ENCODE peak calls at places on chromosome 22, in six cellular contexts. F is HCT116, Y is neural progenitor cell, Z is GM23338, Q is stomach, C is heart right ventricle. O is an unnamed sample.

GRCh38 chr22:31626427-31627150 is 35.4 kb downstream of the PISD start:
- DNase-seq in F (no peak), Y (no peak), Z (no peak), Q (peak; percentile 45), C (no peak), O (no peak)

GRCh38 chr22:19679476-19680099 is 34.7 kb upstream of the SEPTIN5 start:
- DNase-seq in F (no peak), Y (peak; percentile 53), Z (peak; percentile 78), Q (peak; percentile 60), C (peak; percentile 38), O (peak; percentile 31)

GRCh38 chr22:48721394-48721666 is 1106.3 kb downstream of the BRD1 start:
- DNase-seq in F (no peak), Y (no peak), Z (no peak), Q (no peak), C (no peak), O (no peak)

GRCh38 chr22:17120281-17120680 is 879 bp downstream of the TMEM121B start:
- DNase-seq in F (no peak), Y (peak; percentile 95), Z (peak; percentile 92), Q (peak; percentile 51), C (peak; percentile 61), O (no peak)

GRCh38 chr22:44102856-44103255 is 77.9 kb upstream of the PARVG start:
- DNase-seq in F (no peak), Y (no peak), Z (no peak), Q (no peak), C (no peak), O (no peak)

GRCh38 chr22:22879675-22880029 is 8.0 kb upstream of the IGLL5 start:
- DNase-seq in F (no peak), Y (no peak), Z (no peak), Q (no peak), C (no peak), O (no peak)

GRCh38 chr22:38735465-38736256 is 20.1 kb downstream of the SUN2 start:
- DNase-seq in F (no peak), Y (no peak), Z (no peak), Q (peak; percentile 76), C (no peak), O (no peak)

GRCh38 chr22:45317551-45318167 is 7.9 kb downstream of the FAM118A start:
- DNase-seq in F (no peak), Y (peak; percentile 30), Z (peak; percentile 68), Q (peak; percentile 75), C (peak; percentile 64), O (peak; percentile 77)

GRCh38 chr22:23240639-23241389 is 60.5 kb downstream of the BCR start:
- DNase-seq in F (no peak), Y (peak; percentile 50), Z (peak; percentile 76), Q (peak; percentile 31), C (no peak), O (no peak)

GRCh38 chr22:35627267-35628041 is 10.3 kb upstream of the MB start:
- DNase-seq in F (peak; percentile 69), Y (peak; percentile 81), Z (peak; percentile 85), Q (peak; percentile 87), C (peak; percentile 85), O (peak; percentile 100)

GRCh38 chr22:44311855-44312170 is 938 bp downstream of the SHISAL1 start:
- DNase-seq in F (no peak), Y (no peak), Z (no peak), Q (no peak), C (no peak), O (peak; percentile 58)

GRCh38 chr22:31104869-31105268 is 2.5 kb downstream of the SELENOM start:
- DNase-seq in F (no peak), Y (peak; percentile 90), Z (peak; percentile 93), Q (no peak), C (peak; percentile 15), O (no peak)

GRCh38 chr22:38549106-38549884 is 20.7 kb downstream of the DMC1 start:
- DNase-seq in F (no peak), Y (no peak), Z (no peak), Q (no peak), C (no peak), O (no peak)

GRCh38 chr22:45893516-45893915 is 83.4 kb downstream of the WNT7B start:
- DNase-seq in F (no peak), Y (no peak), Z (no peak), Q (no peak), C (no peak), O (peak; percentile 69)

GRCh38 chr22:42365337-42365865 is 66.8 kb downstream of the NFAM1 start:
- DNase-seq in F (no peak), Y (peak; percentile 87), Z (peak; percentile 62), Q (no peak), C (no peak), O (no peak)

GRCh38 chr22:23538502-23538860 is 41.6 kb downstream of the IGLL1 start:
- DNase-seq in F (no peak), Y (no peak), Z (no peak), Q (no peak), C (no peak), O (no peak)

GRCh38 chr22:38843716-38844660 is at the start of gene NPTXR:
- DNase-seq in F (no peak), Y (peak; percentile 89), Z (peak; percentile 69), Q (peak; percentile 62), C (no peak), O (no peak)

GRCh38 chr22:37571258-37571991 is 8.5 kb downstream of the LGALS2 start:
- DNase-seq in F (peak; percentile 63), Y (no peak), Z (peak; percentile 36), Q (no peak), C (no peak), O (no peak)

GRCh38 chr22:48892571-48893287 is 934.9 kb downstream of the BRD1 start:
- DNase-seq in F (no peak), Y (no peak), Z (no peak), Q (no peak), C (no peak), O (peak; percentile 28)

GRCh38 chr22:36731916-36732315 is 28.4 kb upstream of the CACNG2 start:
- DNase-seq in F (no peak), Y (no peak), Z (no peak), Q (no peak), C (no peak), O (no peak)

GRCh38 chr22:49350441-49351121 is 477.1 kb downstream of the BRD1 start:
- DNase-seq in F (no peak), Y (no peak), Z (no peak), Q (no peak), C (no peak), O (no peak)

GRCh38 chr22:42817556-42817955 is 39.5 kb downstream of the ARFGAP3 start:
- DNase-seq in F (no peak), Y (no peak), Z (no peak), Q (no peak), C (no peak), O (no peak)

GRCh38 chr22:37742374-37743092 is 45.7 kb downstream of the TRIOBP start:
- DNase-seq in F (peak; percentile 96), Y (no peak), Z (no peak), Q (peak; percentile 70), C (no peak), O (peak; percentile 67)

GRCh38 chr22:24875862-24876506 is 70.0 kb downstream of the SGSM1 start:
- DNase-seq in F (no peak), Y (peak; percentile 78), Z (peak; percentile 82), Q (no peak), C (no peak), O (no peak)

DNA sequence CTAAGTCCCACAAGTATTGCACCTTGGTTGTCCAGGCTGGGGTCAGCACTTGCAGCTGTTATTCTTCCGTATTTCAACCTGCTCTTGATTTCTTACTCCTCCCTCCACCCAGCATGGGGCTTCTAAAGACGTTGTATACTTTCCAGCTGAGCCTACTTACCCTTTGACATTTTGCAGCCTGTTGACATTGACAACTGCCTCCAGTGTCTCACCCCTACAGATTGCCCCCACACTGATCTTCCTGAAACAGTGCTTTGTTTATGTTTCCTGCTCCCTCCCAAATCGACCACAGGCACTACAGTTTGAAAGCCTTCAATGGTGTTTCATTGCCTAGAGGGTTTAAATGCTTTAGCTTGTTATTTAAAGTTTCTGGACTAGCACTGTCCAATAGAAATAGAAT is 56.6 kb downstream of the FAM83F start:
- DNase-seq in F (no peak), Y (no peak), Z (no peak), Q (no peak), C (no peak), O (no peak)
- H3K27ac ChIP-seq in F (no peak overlapping the region), Y (no peak overlapping the region), Z (no peak overlapping the region), Q (no peak overlapping the region), C (peak overlapping the region; percentile 54), O (no peak overlapping the region)

DNA sequence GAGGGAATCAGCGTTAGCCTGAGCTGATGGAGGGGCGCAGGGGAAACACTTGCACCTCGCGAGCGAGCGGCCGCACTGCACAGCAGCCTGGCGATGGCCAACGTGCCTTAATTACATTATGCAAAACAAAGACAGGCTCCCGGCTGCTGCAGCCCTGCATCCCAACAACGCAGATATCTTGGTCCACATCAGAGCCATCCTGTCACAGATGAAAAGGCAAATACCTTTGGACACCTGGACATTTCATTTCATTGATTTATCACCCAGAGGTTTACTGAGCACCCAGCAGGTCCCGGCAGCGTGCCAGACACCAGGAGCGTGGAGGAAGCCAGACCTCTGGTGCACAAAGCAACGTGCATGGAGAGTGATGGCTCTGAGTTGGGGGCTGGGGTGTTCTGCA is 843.0 kb downstream of the TBC1D22A start:
- DNase-seq in F (no peak), Y (no peak), Z (no peak), Q (peak; percentile 20), C (no peak), O (no peak)
- H3K36me3 ChIP-seq in F (no peaks in the 10 kb centered on the region), Y (no peaks in the 10 kb centered on the region), Z (peaks cover 3% of the 10 kb centered on the region), Q (no peaks in the 10 kb centered on the region), C (no peaks in the 10 kb centered on the region), O (no peaks in the 10 kb centered on the region)

DNA sequence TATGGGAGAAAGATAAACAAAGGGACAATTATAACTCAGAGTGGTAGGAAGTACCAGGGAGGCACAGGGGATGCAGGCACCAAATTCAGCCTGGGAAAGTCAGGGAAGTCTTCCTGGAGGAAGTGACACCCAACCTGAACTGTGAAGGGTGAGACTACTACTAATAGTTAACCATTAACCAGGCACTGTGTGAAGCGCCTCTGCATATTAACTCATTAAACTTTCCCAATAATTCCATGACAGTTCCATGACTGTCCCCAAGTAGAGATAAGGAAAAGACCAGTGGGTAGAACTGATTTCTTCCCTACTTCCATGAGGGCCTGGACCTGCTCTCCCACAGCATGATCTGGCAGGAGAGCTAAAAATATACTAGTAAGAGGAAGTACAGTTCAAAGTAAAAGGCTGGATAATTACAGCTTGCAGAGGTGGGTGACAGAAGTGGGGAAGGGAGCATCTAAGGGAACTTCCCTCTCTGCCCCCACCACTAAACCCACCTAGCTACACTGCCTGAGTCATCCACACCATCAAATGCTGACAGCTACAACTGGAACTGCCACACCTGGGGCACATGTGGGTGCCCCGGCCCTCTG is 4.7 kb upstream of the AP1B1 start:
- DNase-seq in F (no peak), Y (no peak), Z (no peak), Q (no peak), C (no peak), O (no peak)
- H3K27ac ChIP-seq in F (no peak overlapping the region), Y (no peak overlapping the region), Z (no peak overlapping the region), Q (no peak overlapping the region), C (no peak overlapping the region), O (no peak overlapping the region)

GRCh38 chr22:28245579-28246224 is 326.6 kb upstream of the PITPNB start:
- DNase-seq in F (no peak), Y (no peak), Z (no peak), Q (no peak), C (no peak), O (no peak)

GRCh38 chr22:28244760-28245159 is 325.7 kb upstream of the PITPNB start:
- DNase-seq in F (no peak), Y (no peak), Z (no peak), Q (no peak), C (no peak), O (no peak)

GRCh38 chr22:28243539-28243938 is 324.5 kb upstream of the PITPNB start:
- DNase-seq in F (no peak), Y (no peak), Z (no peak), Q (no peak), C (no peak), O (no peak)

GRCh38 chr22:28239941-28240340 is 320.9 kb upstream of the PITPNB start:
- DNase-seq in F (no peak), Y (no peak), Z (no peak), Q (no peak), C (no peak), O (no peak)

GRCh38 chr22:28241637-28242290 is 322.7 kb upstream of the PITPNB start:
- DNase-seq in F (no peak), Y (no peak), Z (no peak), Q (no peak), C (no peak), O (no peak)
- H3K36me3 ChIP-seq in F (no peaks in the 10 kb centered on the region), Y (no peaks in the 10 kb centered on the region), Z (no peaks in the 10 kb centered on the region), Q (no peaks in the 10 kb centered on the region), C (no peaks in the 10 kb centered on the region), O (no peaks in the 10 kb centered on the region)